ENCODE peak calls at places on chromosomes 7 and 10, in five cellular contexts. X is hippocampal formation; L is pancreas; H is naive thymus-derived CD8-positive, alpha-beta T cell; V is psoas muscle. P is an unnamed sample.

GRCh38 chr10:2362331-2362730 is 625.0 kb upstream of the ADARB2 start:
- DNase-seq in L (no peak), V (no peak), X (no peak), H (no peak), P (no peak)

GRCh38 chr7:124765401-124766352 is at the start of gene GPR37:
- DNase-seq in X (peak), V (peak), L (peak), H (no peak), P (peak)

GRCh38 chr10:51422311-51423120 is 276.9 kb downstream of the CSTF2T start:
- DNase-seq in H (no peak), L (peak), V (no peak), X (peak), P (no peak)

GRCh38 chr7:132430863-132431822 is 145.1 kb downstream of the PLXNA4 start:
- DNase-seq in X (no peak), L (no peak), H (no peak), V (no peak), P (peak)

GRCh38 chr7:36391436-36392198 is 2.0 kb downstream of the ANLN start:
- DNase-seq in L (no peak), V (no peak), X (no peak), H (no peak), P (no peak)

GRCh38 chr10:59337254-59337653 is 25.1 kb downstream of the FAM13C start:
- DNase-seq in V (no peak), X (peak), H (no peak), L (peak), P (no peak)

GRCh38 chr10:18777258-18777657 is 118.0 kb downstream of the ARL5B start:
- DNase-seq in H (no peak), X (no peak), V (no peak), L (no peak), P (no peak)

GRCh38 chr10:132984801-132985545 is 42.6 kb upstream of the CFAP46 start:
- DNase-seq in H (no peak), V (peak), L (no peak), X (no peak), P (peak)

GRCh38 chr7:107687656-107688055 is 27.0 kb downstream of the SLC26A4 start:
- DNase-seq in L (no peak), X (no peak), V (no peak), H (no peak), P (no peak)

GRCh38 chr7:16627236-16627635 is 18.3 kb downstream of the ANKMY2 start:
- DNase-seq in X (no peak), V (no peak), L (no peak), H (no peak), P (no peak)

GRCh38 chr10:49736564-49737113 is 25.5 kb downstream of the OGDHL start:
- DNase-seq in V (no peak), L (no peak), H (no peak), X (no peak), P (no peak)

GRCh38 chr10:102435529-102436233 is 3.3 kb upstream of the CUEDC2 start:
- DNase-seq in H (peak), V (no peak), X (no peak), L (no peak), P (no peak)

GRCh38 chr7:49294611-49295010 is 370.3 kb downstream of the CDC14C start:
- DNase-seq in L (no peak), V (no peak), H (no peak), X (no peak), P (no peak)

GRCh38 chr10:130351466-130352290 is 215.5 kb downstream of the GLRX3 start:
- DNase-seq in H (no peak), X (no peak), V (no peak), L (no peak), P (no peak)

GRCh38 chr10:28459453-28460144 is 73.3 kb upstream of the WAC start:
- DNase-seq in V (no peak), L (no peak), H (no peak), X (no peak), P (no peak)

GRCh38 chr7:128274890-128275603 is 34.0 kb downstream of the LEP start:
- DNase-seq in H (no peak), X (no peak), L (no peak), V (no peak), P (no peak)

GRCh38 chr10:131899695-131900349 is 986 bp upstream of the PPP2R2D start:
- DNase-seq in L (no peak), V (no peak), H (no peak), X (no peak), P (no peak)

GRCh38 chr10:11522821-11523245 is 88.6 kb downstream of the USP6NL start:
- DNase-seq in X (no peak), V (no peak), L (no peak), H (no peak), P (peak)